ENCODE peak calls at places on chromosomes 1 and 21, in six cellular contexts. X is brain microvascular endothelial cell, P is left ventricle myocardium inferior, H is thyroid gland, A is SK-N-SH, S is neural progenitor cell. Y is an unnamed sample.

GRCh38 chr21:25563399-25564116 is 43.7 kb downstream of the MRPL39 start:
- DNase-seq in X (no peak), P (no peak), H (no peak), A (no peak), S (no peak), Y (no peak)

GRCh38 chr21:32414579-32415358 is 2.3 kb downstream of the EVA1C start:
- DNase-seq in X (no peak), P (no peak), H (peak; percentile 13), A (peak; percentile 42), S (peak; percentile 11), Y (no peak)

GRCh38 chr1:206509612-206510257 is 2.4 kb downstream of the RASSF5 start:
- DNase-seq in X (no peak), P (no peak), H (no peak), A (no peak), S (no peak), Y (no peak)

GRCh38 chr1:84698151-84698651 is 7.9 kb upstream of the SSX2IP start:
- DNase-seq in X (peak; percentile 36), P (no peak), H (no peak), A (no peak), S (no peak), Y (no peak)

GRCh38 chr1:197320991-197321531 is 53.0 kb downstream of the CRB1 start:
- DNase-seq in X (peak; percentile 40), P (no peak), H (peak; percentile 16), A (no peak), S (no peak), Y (no peak)

GRCh38 chr1:26239936-26240335 is 5.9 kb downstream of the CEP85 start:
- DNase-seq in X (peak; percentile 34), P (no peak), H (no peak), A (no peak), S (no peak), Y (no peak)

GRCh38 chr21:28150778-28151177 is 841.9 kb downstream of the LTN1 start:
- DNase-seq in X (no peak), P (no peak), H (no peak), A (no peak), S (no peak), Y (peak; percentile 25)

GRCh38 chr1:33168556-33169289 is 13.1 kb downstream of the TRIM62 start:
- DNase-seq in X (no peak), P (no peak), H (peak; percentile 43), A (no peak), S (no peak), Y (no peak)

GRCh38 chr1:150973258-150973825 is 1.3 kb downstream of the CERS2 start:
- DNase-seq in X (no peak), P (peak; percentile 23), H (peak; percentile 31), A (peak; percentile 58), S (peak; percentile 26), Y (no peak)

GRCh38 chr1:115478933-115479551 is 141.0 kb upstream of the NGF start:
- DNase-seq in X (no peak), P (no peak), H (peak; percentile 74), A (peak; percentile 71), S (no peak), Y (peak; percentile 41)

GRCh38 chr1:223844962-223845809 is 561 bp downstream of the TP53BP2 start:
- DNase-seq in X (peak; percentile 41), P (peak; percentile 58), H (peak; percentile 64), A (peak; percentile 30), S (peak; percentile 76), Y (no peak)

GRCh38 chr1:219427989-219428388 is 184.9 kb downstream of the ZC3H11B start:
- DNase-seq in X (no peak), P (no peak), H (no peak), A (no peak), S (no peak), Y (no peak)

GRCh38 chr21:22019766-22020165 is 1021.6 kb downstream of the NCAM2 start:
- DNase-seq in X (no peak), P (no peak), H (no peak), A (no peak), S (no peak), Y (no peak)

GRCh38 chr21:38342734-38343133 is 85.9 kb downstream of the KCNJ15 start:
- DNase-seq in X (no peak), P (no peak), H (no peak), A (no peak), S (no peak), Y (no peak)

GRCh38 chr1:119310301-119310700 is 58.3 kb upstream of the HAO2 start:
- DNase-seq in X (no peak), P (no peak), H (peak; percentile 70), A (no peak), S (no peak), Y (no peak)

GRCh38 chr1:66693856-66694255 is 58.4 kb upstream of the DYNLT5 start:
- DNase-seq in X (no peak), P (no peak), H (no peak), A (no peak), S (no peak), Y (no peak)

GRCh38 chr1:26690576-26691031 is 5.2 kb upstream of the ARID1A start:
- DNase-seq in X (no peak), P (no peak), H (no peak), A (no peak), S (peak; percentile 48), Y (no peak)

GRCh38 chr1:35001743-35002142 is 16.6 kb upstream of the TMEM35B start:
- DNase-seq in X (no peak), P (no peak), H (no peak), A (no peak), S (no peak), Y (no peak)

GRCh38 chr1:72283204-72284083 is 1.1 kb upstream of the NEGR1 start:
- DNase-seq in X (peak; percentile 83), P (peak; percentile 79), H (peak; percentile 84), A (peak; percentile 73), S (peak; percentile 77), Y (no peak)

GRCh38 chr1:209249280-209249670 is 334.2 kb upstream of the CAMK1G start:
- DNase-seq in X (no peak), P (no peak), H (no peak), A (peak; percentile 46), S (no peak), Y (no peak)

GRCh38 chr1:112688781-112689193 is 14.3 kb downstream of the MOV10 start:
- DNase-seq in X (no peak), P (no peak), H (no peak), A (peak; percentile 6), S (no peak), Y (no peak)

GRCh38 chr1:145707183-145707867 is at the start of gene PDZK1:
- DNase-seq in X (no peak), P (no peak), H (no peak), A (peak; percentile 21), S (peak; percentile 25), Y (no peak)

GRCh38 chr1:13228343-13228781 is 2.4 kb upstream of the PRAMEF18 start:
- DNase-seq in X (no peak), P (no peak), H (peak; percentile 32), A (no peak), S (no peak), Y (peak; percentile 6)

DNA sequence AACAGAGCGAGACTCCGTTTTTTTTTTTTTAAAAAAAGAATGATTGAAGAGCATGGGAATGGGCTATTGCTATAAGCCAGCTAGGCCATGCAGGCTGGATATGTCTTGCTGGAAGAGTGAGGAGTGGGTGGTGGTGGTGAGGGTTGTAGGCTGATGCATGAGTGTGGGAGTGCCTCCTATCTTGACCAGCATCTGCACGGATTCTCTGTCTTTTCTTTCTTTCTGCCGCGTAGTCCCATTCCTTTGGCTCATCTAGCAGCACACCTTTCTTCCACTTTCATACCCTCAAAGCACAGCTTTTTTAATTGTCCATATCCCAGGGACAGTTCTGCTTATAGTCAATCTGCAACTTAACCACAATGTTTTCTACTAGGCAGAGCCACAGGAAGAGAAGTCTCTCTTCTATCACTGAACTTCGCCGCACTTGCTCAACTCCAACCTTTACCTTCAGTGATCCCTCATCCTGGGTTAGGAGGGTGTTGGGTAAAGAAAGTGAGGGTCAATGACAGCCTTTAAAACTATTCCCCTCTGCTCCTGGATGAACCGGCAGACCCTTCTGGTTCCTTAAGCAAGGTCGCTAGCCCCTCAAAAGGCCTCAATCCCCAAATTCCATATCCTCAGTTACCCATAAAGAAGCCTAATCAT is 15.2 kb downstream of the ADCY10 start:
- DNase-seq in X (no peak), P (no peak), H (no peak), A (no peak), S (no peak), Y (no peak)
- TF ChIP-seq CTCF in X (no peak), P (no peak), H (no peak), A (no peak), S (no peak), Y (no peak)

GRCh38 chr1:23555949-23556640 is 3.2 kb downstream of the ID3 start:
- DNase-seq in X (peak; percentile 88), P (no peak), H (no peak), A (no peak), S (peak; percentile 63), Y (no peak)
- H3K4me3 ChIP-seq in X (peak overlapping the region; percentile 15), P (peak overlapping the region; percentile 87), H (peak overlapping the region; percentile 69), A (no peak overlapping the region), S (peak overlapping the region; percentile 91), Y (no peak overlapping the region)

DNA sequence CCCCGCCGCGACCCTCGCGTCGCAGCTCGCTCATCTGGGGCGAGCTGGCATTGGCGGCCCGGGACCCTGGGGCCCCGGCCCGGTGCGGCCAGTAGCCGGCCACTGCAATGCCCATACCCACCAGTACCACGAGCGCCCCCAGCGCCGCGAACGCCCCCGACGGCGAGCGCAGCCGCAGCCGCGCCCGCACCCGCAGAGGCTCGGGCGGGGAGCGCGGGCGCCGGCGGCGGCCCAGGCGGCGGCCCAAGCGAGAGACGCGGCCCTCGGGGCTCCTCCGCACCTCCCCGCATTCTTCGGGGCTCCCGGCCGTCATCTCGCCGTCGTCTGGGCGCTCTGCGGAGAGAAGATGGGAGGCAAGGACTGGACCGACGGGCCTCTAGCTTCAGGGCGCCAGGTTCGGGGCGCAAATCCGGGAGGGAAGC is 2.2 kb downstream of the TMEM200B start:
- DNase-seq in X (no peak), P (no peak), H (no peak), A (peak; percentile 84), S (no peak), Y (no peak)
- TF ChIP-seq CTCF in X (no peak), P (peak; percentile 6), H (no peak), A (peak; percentile 8), S (peak; percentile 22), Y (peak; percentile 3)

GRCh38 chr1:116496380-116496779 is 74.4 kb downstream of the CD58 start:
- DNase-seq in X (no peak), P (peak; percentile 68), H (no peak), A (no peak), S (no peak), Y (no peak)

GRCh38 chr1:116498789-116499628 is 71.8 kb downstream of the CD58 start:
- DNase-seq in X (peak; percentile 66), P (no peak), H (peak; percentile 34), A (peak; percentile 88), S (peak; percentile 84), Y (peak; percentile 26)

GRCh38 chr1:116497660-116498059 is 73.2 kb downstream of the CD58 start:
- DNase-seq in X (peak; percentile 75), P (no peak), H (no peak), A (no peak), S (no peak), Y (no peak)

GRCh38 chr1:116495534-116495933 is 75.3 kb downstream of the CD58 start:
- DNase-seq in X (no peak), P (no peak), H (no peak), A (no peak), S (no peak), Y (no peak)

DNA sequence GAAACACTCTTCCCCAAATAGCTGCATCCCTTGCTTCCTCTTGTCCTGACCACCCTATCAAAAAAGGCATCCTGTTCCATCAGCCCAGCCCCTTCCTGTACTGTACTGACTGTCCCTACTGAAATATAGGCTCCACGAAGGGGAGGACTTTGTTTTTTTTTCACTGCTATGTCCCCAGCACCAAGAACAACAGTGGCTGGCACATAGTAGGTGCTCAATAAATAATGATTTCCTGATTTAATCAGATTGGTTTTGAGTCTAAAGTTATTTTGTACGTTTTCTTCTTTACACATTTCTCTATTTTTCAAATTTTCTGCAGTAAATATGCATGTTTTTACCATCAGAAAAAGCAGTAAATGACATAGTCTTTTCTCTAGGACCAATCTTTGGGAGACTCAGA is 73.9 kb downstream of the CD58 start:
- DNase-seq in X (no peak), P (no peak), H (no peak), A (no peak), S (no peak), Y (no peak)
- H3K4me3 ChIP-seq in X (no peak overlapping the region), P (no peak overlapping the region), H (no peak overlapping the region), A (no peak overlapping the region), S (no peak overlapping the region), Y (no peak overlapping the region)

Y was measured in LNCaP clone FGC.